ENCODE peak calls at places on chromosomes 11 and 22, in ten cellular contexts. M is sigmoid colon, I is prostate gland, G is SK-N-MC, X is vagina, U is transverse colon, L is HCT116, V is H1, S is spleen, C is HL-60. P is an unnamed sample.

GRCh38 chr11:75626692-75627536 is 41.9 kb downstream of the MAP6 start:
- DNase-seq in G (no peak), I (no peak), X (no peak), V (no peak), U (no peak), S (no peak), M (no peak), L (no peak), C (no peak), P (no peak)

GRCh38 chr22:46708766-46709330 is 29.2 kb downstream of the CERK start:
- DNase-seq in C (no peak), V (no peak), L (no peak), G (no peak), X (no peak), S (no peak), I (no peak), M (no peak), U (no peak), P (no peak)

GRCh38 chr11:83671295-83671694 is 385.1 kb upstream of the CCDC90B start:
- DNase-seq in V (no peak), I (no peak), C (no peak), S (no peak), U (no peak), X (no peak), G (no peak), L (no peak), M (no peak), P (no peak)

GRCh38 chr22:47367993-47368945 is 605.8 kb downstream of the TBC1D22A start:
- DNase-seq in L (no peak), C (no peak), V (no peak), I (no peak), M (no peak), S (peak), G (no peak), X (no peak), U (no peak), P (no peak)

GRCh38 chr11:93737904-93738612 is 3.2 kb downstream of the TAF1D start:
- DNase-seq in S (no peak), M (no peak), C (no peak), I (no peak), X (no peak), L (no peak), G (no peak), V (no peak), U (no peak), P (no peak)

GRCh38 chr22:19526076-19526701 is 2.0 kb upstream of the CLDN5 start:
- DNase-seq in L (no peak), I (no peak), M (no peak), G (no peak), U (no peak), S (peak), X (no peak), V (no peak), C (no peak), P (no peak)

GRCh38 chr11:67387518-67387917 is 4.3 kb upstream of the RAD9A start:
- DNase-seq in S (no peak), M (no peak), G (no peak), I (no peak), C (no peak), X (no peak), V (no peak), L (no peak), U (no peak), P (no peak)

GRCh38 chr11:19345848-19346681 is 105.3 kb upstream of the E2F8 start:
- DNase-seq in G (no peak), V (no peak), M (no peak), U (no peak), S (peak), I (no peak), L (no peak), C (no peak), X (no peak), P (peak)

GRCh38 chr11:68904458-68904847 is 762 bp downstream of the IGHMBP2 start:
- DNase-seq in G (no peak), C (peak), M (peak), I (no peak), U (peak), L (no peak), S (no peak), X (no peak), V (no peak), P (no peak)

GRCh38 chr22:37533995-37534394 is 14.8 kb upstream of the CARD10 start:
- DNase-seq in V (no peak), C (peak), G (no peak), L (peak), M (no peak), I (no peak), S (no peak), X (no peak), U (no peak), P (no peak)

GRCh38 chr22:46414704-46415103 is 79.2 kb downstream of the TRMU start:
- DNase-seq in S (no peak), I (no peak), M (no peak), X (no peak), C (no peak), G (no peak), V (no peak), U (no peak), L (no peak), P (no peak)

GRCh38 chr22:43228330-43228729 is 41.4 kb upstream of the TTLL12 start:
- DNase-seq in X (no peak), I (no peak), V (peak), M (no peak), C (peak), U (peak), S (no peak), G (no peak), L (peak), P (no peak)

GRCh38 chr11:44256673-44257291 is 53.2 kb downstream of the ALX4 start:
- DNase-seq in C (no peak), X (no peak), L (no peak), G (no peak), V (no peak), S (no peak), M (no peak), U (no peak), I (no peak), P (no peak)

DNA sequence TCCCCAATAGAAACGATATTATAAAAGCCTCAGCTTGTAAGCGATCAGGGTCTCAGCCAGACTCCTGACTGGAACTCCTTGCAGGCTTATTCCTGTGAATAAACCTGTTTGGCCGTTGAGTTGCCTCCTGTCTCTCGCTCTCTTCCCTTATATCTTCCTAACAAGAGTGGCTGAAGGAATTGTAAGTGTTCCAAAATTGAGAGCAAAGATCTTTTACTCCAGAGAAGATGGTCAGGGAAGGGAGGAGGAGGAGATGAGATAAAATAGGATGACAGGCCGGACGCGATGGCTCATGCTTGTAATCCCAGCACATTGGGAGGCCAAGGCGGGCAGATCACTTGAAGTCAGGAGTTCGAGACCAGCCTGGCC is 1.2 kb upstream of the SLC37A4 start:
- DNase-seq in X (no peak), G (no peak), I (no peak), C (no peak), U (no peak), L (no peak), M (no peak), V (no peak), S (peak), P (no peak)
- TF ChIP-seq POLR2AphosphoS5 in X (no peak), G (no peak), I (no peak), C (no peak), U (no peak), L (no peak), M (no peak), V (no peak), S (no peak), P (no peak)

GRCh38 chr22:41431656-41432055 is 14.9 kb downstream of the TOB2 start:
- DNase-seq in M (no peak), L (no peak), X (no peak), S (no peak), I (no peak), C (no peak), G (no peak), U (no peak), V (no peak), P (no peak)
- TF ChIP-seq POLR2AphosphoS5 in M (peak), L (no peak), X (no peak), S (peak), I (no peak), C (no peak), G (no peak), U (no peak), V (peak), P (no peak)

DNA sequence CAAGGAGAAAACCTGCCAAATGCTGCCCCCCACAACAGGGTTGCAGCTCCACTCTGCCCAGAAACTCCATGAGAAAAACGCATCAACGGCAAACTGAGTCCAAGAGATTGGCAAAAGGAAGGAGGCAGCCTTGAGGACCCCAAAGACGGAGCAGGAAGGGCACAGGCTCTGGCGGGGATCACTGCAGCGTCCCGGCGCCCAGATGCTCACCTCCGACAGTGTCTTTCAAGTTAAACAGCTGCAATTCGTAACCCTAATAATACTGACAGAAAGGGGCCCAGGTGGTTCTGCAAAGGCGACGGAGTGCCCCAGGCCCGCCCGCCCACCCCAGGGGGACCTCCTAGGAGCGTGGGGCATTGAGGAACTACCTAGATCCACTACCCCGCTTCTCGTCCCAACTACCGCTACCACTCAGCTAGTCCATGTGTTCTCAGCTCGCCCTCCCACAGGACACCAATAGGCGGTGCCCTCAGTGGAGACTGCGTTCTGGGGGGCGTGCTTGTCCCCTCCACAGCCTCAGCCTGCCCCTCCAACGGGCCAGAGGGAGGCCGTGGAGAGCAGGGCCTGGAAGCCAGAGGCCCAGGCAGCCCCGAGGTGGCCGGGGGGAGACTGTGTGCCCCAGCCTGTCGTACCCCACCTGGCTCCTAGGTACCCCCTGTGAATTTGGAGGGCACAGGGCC is 127.4 kb downstream of the PHF21B start:
- DNase-seq in C (no peak), G (no peak), V (no peak), X (no peak), L (no peak), S (peak), I (no peak), U (no peak), M (peak), P (no peak)
- TF ChIP-seq POLR2AphosphoS5 in C (no peak), G (no peak), V (no peak), X (no peak), L (no peak), S (no peak), I (no peak), U (no peak), M (no peak), P (no peak)

DNA sequence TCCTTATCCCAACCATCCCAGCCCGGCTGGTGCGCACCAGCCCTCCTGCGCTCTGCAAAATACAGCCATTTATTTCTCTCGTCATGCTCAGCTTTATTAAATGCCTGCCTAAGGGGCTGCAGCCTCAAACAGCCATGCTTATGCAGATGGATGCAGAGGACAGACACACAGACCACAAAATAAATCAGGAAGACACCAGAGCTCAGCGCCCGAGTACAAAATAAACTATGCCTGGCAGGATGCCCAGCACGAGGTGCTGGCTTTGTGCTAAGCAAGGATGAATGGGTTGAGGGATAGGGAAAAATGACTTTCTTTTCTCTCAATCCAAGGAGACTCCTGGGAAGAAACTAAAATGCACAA is 70.5 kb downstream of the RPUSD4 start:
- DNase-seq in G (peak), I (peak), V (no peak), U (peak), M (peak), C (no peak), S (peak), X (no peak), L (no peak), P (no peak)
- TF ChIP-seq POLR2AphosphoS5 in G (peak), I (peak), V (no peak), U (peak), M (peak), C (no peak), S (no peak), X (peak), L (no peak), P (no peak)

P was measured in GM12892.